ENCODE peak calls at places on chromosome 16, in six cellular contexts. O is ELF-1; H is Peyer's patch; A is stimulated activated CD8-positive, alpha-beta memory T cell treated with anti-CD3 and anti-CD28 coated beads, Interleukin-15, amount 100 ng/mL, for 48 hours; Z is endothelial cell; F is activated T-cell treated with anti-CD3 and anti-CD28 coated beads for 1 hour. C is an unnamed sample.

GRCh38 chr16:80084614-80085013 is 456.2 kb upstream of the DYNLRB2 start:
- DNase-seq in F (no peak), A (no peak), H (no peak), O (peak), Z (peak), C (peak)

GRCh38 chr16:19008245-19008644 is 24.5 kb downstream of the TMC7 start:
- DNase-seq in H (no peak), O (peak), A (no peak), Z (no peak), F (no peak), C (peak)

GRCh38 chr16:5575846-5576245 is 478.3 kb upstream of the EEF2KMT start:
- DNase-seq in Z (no peak), A (no peak), F (no peak), O (no peak), H (no peak), C (no peak)

GRCh38 chr16:55730115-55730514 is 74.3 kb downstream of the SLC6A2 start:
- DNase-seq in A (no peak), H (no peak), Z (no peak), O (no peak), F (no peak), C (no peak)

GRCh38 chr16:84662471-84662870 is 14.2 kb downstream of the KLHL36 start:
- DNase-seq in A (no peak), F (no peak), H (no peak), O (no peak), Z (no peak), C (no peak)

GRCh38 chr16:70573451-70574121 is 50.0 kb downstream of the SF3B3 start:
- DNase-seq in A (no peak), O (no peak), Z (no peak), F (no peak), H (no peak), C (peak)

GRCh38 chr16:74825941-74826340 is 51.3 kb upstream of the FA2H start:
- DNase-seq in Z (no peak), O (no peak), H (no peak), F (no peak), A (no peak), C (no peak)

GRCh38 chr16:82199209-82199608 is 29.2 kb upstream of the MPHOSPH6 start:
- DNase-seq in O (no peak), Z (no peak), A (no peak), H (no peak), F (no peak), C (no peak)

GRCh38 chr16:23181506-23181905 is 1.0 kb upstream of the SCNN1G start:
- DNase-seq in H (no peak), Z (no peak), F (no peak), A (no peak), O (no peak), C (no peak)

GRCh38 chr16:81522141-81522701 is 77.6 kb downstream of the CMIP start:
- DNase-seq in H (no peak), A (no peak), Z (no peak), O (peak), F (no peak), C (peak)

GRCh38 chr16:54342966-54343365 is 56.4 kb upstream of the IRX3 start:
- DNase-seq in O (no peak), Z (no peak), H (no peak), A (no peak), F (no peak), C (no peak)

GRCh38 chr16:48607056-48607825 is 2.7 kb downstream of the N4BP1 start:
- DNase-seq in A (no peak), F (no peak), O (peak), H (no peak), Z (no peak), C (no peak)

GRCh38 chr16:22632621-22633020 is 121.9 kb downstream of the NPIPB5 start:
- DNase-seq in H (no peak), F (no peak), A (no peak), O (no peak), Z (no peak), C (no peak)

GRCh38 chr16:49876716-49877129 is 20.8 kb upstream of the ZNF423 start:
- DNase-seq in A (no peak), F (no peak), Z (peak), H (peak), O (peak), C (peak)

GRCh38 chr16:12515771-12516170 is 287.9 kb downstream of the CPPED1 start:
- DNase-seq in Z (no peak), H (no peak), A (no peak), O (no peak), F (no peak), C (no peak)

C was measured in mesendoderm.